ENCODE peak calls at places on chromosomes 12 and 14, in seven cellular contexts. Y is GM23338, R is endothelial cell of umbilical vein, I is Panc1, F is GM12878, U is GM12892, B is K562. A is an unnamed sample.
A peak's percentile ranks its signal among the peaks of the same experiment; 100 is the strongest.

GRCh38 chr14:28676481-28676880 is 90.1 kb upstream of the FOXG1 start:
- DNase-seq in Y (no peak), R (peak; percentile 46), I (peak; percentile 63), F (no peak), U (no peak), B (no peak), A (no peak)

GRCh38 chr14:103382375-103382774 is 2.8 kb upstream of the MARK3 start:
- DNase-seq in Y (no peak), R (no peak), I (no peak), F (no peak), U (no peak), B (no peak), A (no peak)

GRCh38 chr12:72264548-72265175 is 7.5 kb upstream of the TRHDE start:
- DNase-seq in Y (peak; percentile 57), R (peak; percentile 3), I (no peak), F (no peak), U (no peak), B (no peak), A (no peak)

GRCh38 chr14:104328607-104329006 is 190.2 kb downstream of the KIF26A start:
- DNase-seq in Y (no peak), R (no peak), I (no peak), F (no peak), U (no peak), B (no peak), A (no peak)

GRCh38 chr14:69363055-69363454 is 35.0 kb downstream of the ERH start:
- DNase-seq in Y (peak; percentile 72), R (no peak), I (no peak), F (no peak), U (no peak), B (no peak), A (no peak)

GRCh38 chr12:76259660-76260389 is 88.4 kb downstream of the BBS10 start:
- DNase-seq in Y (no peak), R (peak; percentile 93), I (no peak), F (no peak), U (no peak), B (no peak), A (peak; percentile 34)

GRCh38 chr14:55571125-55571889 is 8.7 kb upstream of the KTN1 start:
- DNase-seq in Y (no peak), R (no peak), I (no peak), F (no peak), U (no peak), B (no peak), A (no peak)

GRCh38 chr12:115774148-115774905 is 503.2 kb downstream of the MED13L start:
- DNase-seq in Y (no peak), R (no peak), I (no peak), F (no peak), U (no peak), B (no peak), A (peak; percentile 47)

GRCh38 chr14:62604524-62604923 is 440.7 kb downstream of the KCNH5 start:
- DNase-seq in Y (no peak), R (no peak), I (no peak), F (no peak), U (no peak), B (no peak), A (no peak)

GRCh38 chr14:61034416-61035100 is 53.5 kb downstream of the SLC38A6 start:
- DNase-seq in Y (no peak), R (peak; percentile 43), I (no peak), F (peak; percentile 48), U (no peak), B (no peak), A (peak; percentile 6)

DNA sequence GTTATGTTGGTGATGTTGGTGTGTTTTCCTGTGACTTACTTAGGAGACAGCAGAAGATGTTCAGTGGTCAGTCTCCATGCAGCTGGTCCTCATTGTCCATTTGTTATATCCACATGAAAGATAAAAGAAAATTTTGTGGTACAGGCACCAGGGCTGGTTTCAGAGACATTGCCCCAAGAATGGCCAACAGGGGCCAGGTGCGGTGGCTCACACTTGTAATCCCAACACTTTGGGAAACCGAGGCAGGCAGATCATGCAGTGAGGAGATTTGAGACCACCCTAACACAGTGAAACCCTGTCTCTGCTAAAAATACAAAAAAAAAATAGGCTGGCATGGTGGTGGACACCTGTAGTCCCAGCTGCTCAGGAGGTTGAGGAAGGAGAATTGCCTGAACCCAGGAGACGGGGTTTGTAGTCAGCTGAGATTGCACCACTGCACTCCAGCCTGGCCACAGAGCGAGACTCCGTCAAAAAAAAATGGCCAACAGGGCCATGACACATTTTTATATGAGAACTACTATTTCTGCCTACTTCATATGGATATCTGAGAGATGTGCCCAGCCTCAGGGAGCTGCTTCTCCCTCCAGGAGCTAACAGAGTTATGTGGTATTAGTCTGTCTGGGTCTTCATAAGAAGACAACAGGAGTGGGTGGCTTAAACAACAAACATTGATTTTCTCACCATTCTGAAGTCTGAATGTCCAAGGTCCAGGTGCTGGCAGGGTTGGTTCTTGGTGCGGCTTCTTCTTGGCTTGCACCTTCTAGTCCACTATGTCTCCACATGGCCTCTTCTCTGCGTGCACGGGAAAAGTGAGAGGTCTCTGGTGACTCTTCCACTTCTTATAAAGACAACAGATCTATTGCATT is 821.7 kb downstream of the TMEM121 start:
- DNase-seq in Y (no peak), R (no peak), I (no peak), F (no peak), U (no peak), B (no peak), A (no peak)
- TF ChIP-seq POLR2AphosphoS5 in Y (no peak), R (no peak), I (no peak), F (no peak), U (no peak), B (no peak), A (no peak)

GRCh38 chr12:109111775-109112491 is 4.5 kb upstream of the ACACB start:
- DNase-seq in Y (peak; percentile 65), R (peak; percentile 80), I (no peak), F (no peak), U (no peak), B (peak; percentile 54), A (peak; percentile 51)
- TF ChIP-seq POLR2AphosphoS5 in Y (no peak), R (no peak), I (no peak), F (no peak), U (no peak), B (no peak), A (peak; percentile 51)

GRCh38 chr12:63319936-63320633 is 169.1 kb upstream of the AVPR1A start:
- DNase-seq in Y (no peak), R (no peak), I (no peak), F (no peak), U (no peak), B (no peak), A (no peak)

GRCh38 chr12:63317880-63318279 is 166.9 kb upstream of the AVPR1A start:
- DNase-seq in Y (no peak), R (no peak), I (no peak), F (no peak), U (no peak), B (no peak), A (no peak)

GRCh38 chr12:63318933-63319332 is 167.9 kb upstream of the AVPR1A start:
- DNase-seq in Y (no peak), R (no peak), I (no peak), F (no peak), U (no peak), B (no peak), A (no peak)

GRCh38 chr12:63318313-63318712 is 167.3 kb upstream of the AVPR1A start:
- DNase-seq in Y (no peak), R (no peak), I (no peak), F (no peak), U (no peak), B (no peak), A (no peak)

DNA sequence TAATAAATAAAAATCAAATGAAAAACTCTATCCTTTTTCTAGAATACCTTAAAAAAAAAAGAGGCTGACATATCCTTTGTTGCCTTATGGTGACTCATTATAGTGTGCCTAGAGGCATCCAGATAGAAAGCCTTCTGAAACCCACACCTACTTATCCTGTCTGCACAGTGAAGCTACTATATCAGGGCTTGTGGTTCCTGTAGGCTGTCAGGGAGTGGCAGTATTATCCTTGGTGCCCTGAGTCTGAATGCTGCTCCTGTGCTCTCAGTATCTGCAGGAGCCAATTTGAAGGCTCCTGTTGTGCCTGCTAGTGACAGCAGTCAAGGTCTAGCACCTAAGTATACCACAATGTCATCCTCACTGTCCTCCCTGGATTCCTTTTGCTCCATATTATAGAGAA is 168.4 kb upstream of the AVPR1A start:
- DNase-seq in Y (peak; percentile 16), R (no peak), I (no peak), F (no peak), U (no peak), B (no peak), A (no peak)
- TF ChIP-seq POLR2AphosphoS5 in Y (no peak), R (no peak), I (no peak), F (no peak), U (no peak), B (no peak), A (no peak)

DNA sequence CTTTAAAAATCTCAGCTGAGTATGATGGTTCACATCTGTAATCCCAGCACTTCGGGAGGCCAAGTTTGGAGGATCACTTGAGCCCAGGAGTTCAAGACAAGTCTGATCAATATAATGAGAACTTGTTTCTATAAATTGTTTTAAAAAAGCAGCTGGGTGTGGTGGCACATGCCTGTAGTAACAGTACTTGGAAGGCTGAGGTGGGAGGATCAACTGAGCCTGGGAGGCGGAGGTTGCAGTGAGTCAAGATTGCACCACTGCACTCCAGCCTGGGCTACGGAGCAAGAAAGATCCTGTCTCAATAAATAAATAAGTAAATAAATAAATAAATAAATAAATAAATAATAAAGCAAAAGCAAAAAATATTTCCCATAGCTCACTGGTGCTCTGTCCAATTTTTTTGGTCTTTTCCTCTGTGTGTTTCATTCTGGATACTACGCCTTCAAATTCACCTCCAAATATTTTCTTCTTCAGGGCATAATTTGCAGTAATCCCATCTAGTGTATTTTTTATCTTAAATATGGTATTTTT is 32.7 kb upstream of the SNX6 start:
- DNase-seq in Y (no peak), R (no peak), I (no peak), F (no peak), U (no peak), B (no peak), A (no peak)
- TF ChIP-seq POLR2AphosphoS5 in Y (no peak), R (no peak), I (no peak), F (no peak), U (no peak), B (no peak), A (no peak)

GRCh38 chr12:15851045-15851444 is 31.1 kb upstream of the STRAP start:
- DNase-seq in Y (no peak), R (no peak), I (no peak), F (no peak), U (no peak), B (no peak), A (no peak)

GRCh38 chr12:15848606-15849005 is 33.6 kb upstream of the STRAP start:
- DNase-seq in Y (no peak), R (no peak), I (no peak), F (no peak), U (no peak), B (no peak), A (no peak)

GRCh38 chr12:15851919-15852318 is 30.3 kb upstream of the STRAP start:
- DNase-seq in Y (no peak), R (no peak), I (no peak), F (no peak), U (no peak), B (no peak), A (no peak)

GRCh38 chr12:15842106-15842505 is 40.1 kb upstream of the STRAP start:
- DNase-seq in Y (no peak), R (no peak), I (no peak), F (no peak), U (no peak), B (no peak), A (no peak)

GRCh38 chr12:15846887-15847286 is 35.3 kb upstream of the STRAP start:
- DNase-seq in Y (no peak), R (no peak), I (no peak), F (no peak), U (no peak), B (no peak), A (no peak)
- TF ChIP-seq POLR2AphosphoS5 in Y (no peak), R (no peak), I (no peak), F (no peak), U (no peak), B (no peak), A (no peak)